ENCODE peak calls at places on chromosomes 7 and 10, in seven cellular contexts. One of them, this sample, is unnamed.

GRCh38 chr7:77217474-77218185 is 18.0 kb upstream of the FGL2 start:
- DNase-seq in thoracic aorta: no peak
- DNase-seq in NAMALWA: no peak
- DNase-seq in aorta: no peak
- DNase-seq in Panc1: no peak
- DNase-seq in EL: no peak
- DNase-seq in activated CD8-positive, alpha-beta memory T cell treated with anti-CD3 and anti-CD28 coated beads, Interleukin-2, amount 10 ng/mL, durations not matched to agents 7 days and 5 days: no peak
- DNase-seq in this sample: no peak

GRCh38 chr7:156473476-156474240 is 166.9 kb upstream of the RNF32 start:
- DNase-seq in EL: no peak
- DNase-seq in NAMALWA: peak; percentile 55
- DNase-seq in activated CD8-positive, alpha-beta memory T cell treated with anti-CD3 and anti-CD28 coated beads, Interleukin-2, amount 10 ng/mL, durations not matched to agents 7 days and 5 days: no peak
- DNase-seq in Panc1: peak; percentile 46
- DNase-seq in thoracic aorta: no peak
- DNase-seq in aorta: no peak
- DNase-seq in this sample: no peak

GRCh38 chr7:64320547-64321495 is 7.1 kb downstream of the ZNF736 start:
- DNase-seq in aorta: no peak
- DNase-seq in NAMALWA: peak; percentile 83
- DNase-seq in thoracic aorta: no peak
- DNase-seq in EL: no peak
- DNase-seq in Panc1: no peak
- DNase-seq in activated CD8-positive, alpha-beta memory T cell treated with anti-CD3 and anti-CD28 coated beads, Interleukin-2, amount 10 ng/mL, durations not matched to agents 7 days and 5 days: no peak
- DNase-seq in this sample: no peak

GRCh38 chr7:30894866-30895408 is 16.7 kb upstream of the AQP1 start:
- DNase-seq in thoracic aorta: no peak
- DNase-seq in activated CD8-positive, alpha-beta memory T cell treated with anti-CD3 and anti-CD28 coated beads, Interleukin-2, amount 10 ng/mL, durations not matched to agents 7 days and 5 days: no peak
- DNase-seq in aorta: no peak
- DNase-seq in Panc1: no peak
- DNase-seq in NAMALWA: no peak
- DNase-seq in EL: no peak
- DNase-seq in this sample: no peak

GRCh38 chr7:93883917-93884345 is 6.6 kb downstream of the TFPI2 start:
- DNase-seq in EL: no peak
- DNase-seq in NAMALWA: no peak
- DNase-seq in aorta: no peak
- DNase-seq in activated CD8-positive, alpha-beta memory T cell treated with anti-CD3 and anti-CD28 coated beads, Interleukin-2, amount 10 ng/mL, durations not matched to agents 7 days and 5 days: no peak
- DNase-seq in Panc1: no peak
- DNase-seq in thoracic aorta: no peak
- DNase-seq in this sample: no peak

GRCh38 chr7:22179442-22179879 is 177.5 kb downstream of the RAPGEF5 start:
- DNase-seq in NAMALWA: no peak
- DNase-seq in Panc1: no peak
- DNase-seq in EL: no peak
- DNase-seq in thoracic aorta: no peak
- DNase-seq in aorta: no peak
- DNase-seq in activated CD8-positive, alpha-beta memory T cell treated with anti-CD3 and anti-CD28 coated beads, Interleukin-2, amount 10 ng/mL, durations not matched to agents 7 days and 5 days: no peak
- DNase-seq in this sample: no peak

GRCh38 chr7:43785425-43785824 is 26.9 kb downstream of the BLVRA start:
- DNase-seq in aorta: no peak
- DNase-seq in EL: peak; percentile 85
- DNase-seq in activated CD8-positive, alpha-beta memory T cell treated with anti-CD3 and anti-CD28 coated beads, Interleukin-2, amount 10 ng/mL, durations not matched to agents 7 days and 5 days: no peak
- DNase-seq in thoracic aorta: no peak
- DNase-seq in Panc1: no peak
- DNase-seq in NAMALWA: no peak
- DNase-seq in this sample: no peak

GRCh38 chr7:1281068-1281467 is 48.4 kb downstream of the UNCX start:
- DNase-seq in activated CD8-positive, alpha-beta memory T cell treated with anti-CD3 and anti-CD28 coated beads, Interleukin-2, amount 10 ng/mL, durations not matched to agents 7 days and 5 days: no peak
- DNase-seq in aorta: peak; percentile 33
- DNase-seq in thoracic aorta: no peak
- DNase-seq in NAMALWA: no peak
- DNase-seq in Panc1: no peak
- DNase-seq in EL: no peak
- DNase-seq in this sample: no peak

GRCh38 chr10:122894261-122894944 is 15.0 kb upstream of the FAM24B start:
- DNase-seq in thoracic aorta: no peak
- DNase-seq in activated CD8-positive, alpha-beta memory T cell treated with anti-CD3 and anti-CD28 coated beads, Interleukin-2, amount 10 ng/mL, durations not matched to agents 7 days and 5 days: no peak
- DNase-seq in Panc1: no peak
- DNase-seq in EL: no peak
- DNase-seq in aorta: no peak
- DNase-seq in NAMALWA: no peak
- DNase-seq in this sample: no peak

GRCh38 chr10:122421747-122422146 is 32.7 kb upstream of the ARMS2 start:
- DNase-seq in NAMALWA: no peak
- DNase-seq in activated CD8-positive, alpha-beta memory T cell treated with anti-CD3 and anti-CD28 coated beads, Interleukin-2, amount 10 ng/mL, durations not matched to agents 7 days and 5 days: no peak
- DNase-seq in thoracic aorta: no peak
- DNase-seq in Panc1: no peak
- DNase-seq in EL: no peak
- DNase-seq in aorta: no peak
- DNase-seq in this sample: no peak

GRCh38 chr7:156002362-156003001 is 190.2 kb upstream of the SHH start:
- DNase-seq in EL: no peak
- DNase-seq in thoracic aorta: no peak
- DNase-seq in activated CD8-positive, alpha-beta memory T cell treated with anti-CD3 and anti-CD28 coated beads, Interleukin-2, amount 10 ng/mL, durations not matched to agents 7 days and 5 days: peak; percentile 11
- DNase-seq in aorta: peak; percentile 51
- DNase-seq in Panc1: no peak
- DNase-seq in NAMALWA: no peak
- DNase-seq in this sample: no peak

GRCh38 chr7:137245890-137246289 is 97.6 kb downstream of the PTN start:
- DNase-seq in thoracic aorta: no peak
- DNase-seq in NAMALWA: no peak
- DNase-seq in activated CD8-positive, alpha-beta memory T cell treated with anti-CD3 and anti-CD28 coated beads, Interleukin-2, amount 10 ng/mL, durations not matched to agents 7 days and 5 days: no peak
- DNase-seq in aorta: no peak
- DNase-seq in Panc1: no peak
- DNase-seq in EL: peak; percentile 30
- DNase-seq in this sample: no peak

GRCh38 chr10:47048533-47048905 is 137.3 kb downstream of the PTPN20 start:
- DNase-seq in Panc1: no peak
- DNase-seq in thoracic aorta: no peak
- DNase-seq in NAMALWA: no peak
- DNase-seq in EL: no peak
- DNase-seq in aorta: peak; percentile 83
- DNase-seq in activated CD8-positive, alpha-beta memory T cell treated with anti-CD3 and anti-CD28 coated beads, Interleukin-2, amount 10 ng/mL, durations not matched to agents 7 days and 5 days: no peak
- DNase-seq in this sample: no peak

GRCh38 chr10:20970044-20970443 is 72.9 kb upstream of the NEBL start:
- DNase-seq in Panc1: peak; percentile 10
- DNase-seq in aorta: no peak
- DNase-seq in EL: no peak
- DNase-seq in NAMALWA: peak; percentile 24
- DNase-seq in thoracic aorta: no peak
- DNase-seq in activated CD8-positive, alpha-beta memory T cell treated with anti-CD3 and anti-CD28 coated beads, Interleukin-2, amount 10 ng/mL, durations not matched to agents 7 days and 5 days: no peak
- DNase-seq in this sample: no peak

GRCh38 chr7:151238190-151238810 is 6.0 kb downstream of the CHPF2 start:
- DNase-seq in activated CD8-positive, alpha-beta memory T cell treated with anti-CD3 and anti-CD28 coated beads, Interleukin-2, amount 10 ng/mL, durations not matched to agents 7 days and 5 days: no peak
- DNase-seq in EL: no peak
- DNase-seq in Panc1: no peak
- DNase-seq in thoracic aorta: no peak
- DNase-seq in NAMALWA: no peak
- DNase-seq in aorta: no peak
- DNase-seq in this sample: no peak

GRCh38 chr7:151429555-151430331 is 10.2 kb downstream of the CRYGN start:
- DNase-seq in NAMALWA: peak; percentile 84
- DNase-seq in EL: no peak
- DNase-seq in thoracic aorta: no peak
- DNase-seq in activated CD8-positive, alpha-beta memory T cell treated with anti-CD3 and anti-CD28 coated beads, Interleukin-2, amount 10 ng/mL, durations not matched to agents 7 days and 5 days: peak; percentile 80
- DNase-seq in Panc1: no peak
- DNase-seq in aorta: peak; percentile 76
- DNase-seq in this sample: no peak

GRCh38 chr7:464712-465461 is 54.8 kb downstream of the PDGFA start:
- DNase-seq in Panc1: no peak
- DNase-seq in thoracic aorta: no peak
- DNase-seq in aorta: peak; percentile 78
- DNase-seq in NAMALWA: no peak
- DNase-seq in EL: peak; percentile 52
- DNase-seq in activated CD8-positive, alpha-beta memory T cell treated with anti-CD3 and anti-CD28 coated beads, Interleukin-2, amount 10 ng/mL, durations not matched to agents 7 days and 5 days: no peak
- DNase-seq in this sample: no peak

GRCh38 chr10:34080485-34081346 is 734.4 kb downstream of the PARD3 start:
- DNase-seq in NAMALWA: no peak
- DNase-seq in activated CD8-positive, alpha-beta memory T cell treated with anti-CD3 and anti-CD28 coated beads, Interleukin-2, amount 10 ng/mL, durations not matched to agents 7 days and 5 days: no peak
- DNase-seq in thoracic aorta: no peak
- DNase-seq in aorta: no peak
- DNase-seq in EL: no peak
- DNase-seq in Panc1: no peak
- DNase-seq in this sample: no peak

GRCh38 chr7:33743594-33743993 is 161.7 kb upstream of the BMPER start:
- DNase-seq in thoracic aorta: no peak
- DNase-seq in aorta: no peak
- DNase-seq in activated CD8-positive, alpha-beta memory T cell treated with anti-CD3 and anti-CD28 coated beads, Interleukin-2, amount 10 ng/mL, durations not matched to agents 7 days and 5 days: no peak
- DNase-seq in NAMALWA: no peak
- DNase-seq in Panc1: no peak
- DNase-seq in EL: peak; percentile 58
- DNase-seq in this sample: no peak

GRCh38 chr10:114163062-114163861 is 10.7 kb downstream of the CCDC186 start:
- DNase-seq in activated CD8-positive, alpha-beta memory T cell treated with anti-CD3 and anti-CD28 coated beads, Interleukin-2, amount 10 ng/mL, durations not matched to agents 7 days and 5 days: no peak
- DNase-seq in thoracic aorta: no peak
- DNase-seq in Panc1: no peak
- DNase-seq in NAMALWA: no peak
- DNase-seq in aorta: no peak
- DNase-seq in EL: no peak
- DNase-seq in this sample: no peak

GRCh38 chr7:99752354-99752753 is 17.4 kb upstream of the CYP3A7 start:
- DNase-seq in NAMALWA: no peak
- DNase-seq in aorta: no peak
- DNase-seq in EL: no peak
- DNase-seq in thoracic aorta: no peak
- DNase-seq in activated CD8-positive, alpha-beta memory T cell treated with anti-CD3 and anti-CD28 coated beads, Interleukin-2, amount 10 ng/mL, durations not matched to agents 7 days and 5 days: no peak
- DNase-seq in Panc1: no peak
- DNase-seq in this sample: no peak

GRCh38 chr10:70843776-70844489 is 28.2 kb downstream of the SGPL1 start:
- DNase-seq in Panc1: no peak
- DNase-seq in activated CD8-positive, alpha-beta memory T cell treated with anti-CD3 and anti-CD28 coated beads, Interleukin-2, amount 10 ng/mL, durations not matched to agents 7 days and 5 days: no peak
- DNase-seq in thoracic aorta: no peak
- DNase-seq in aorta: no peak
- DNase-seq in NAMALWA: no peak
- DNase-seq in EL: no peak
- DNase-seq in this sample: no peak

GRCh38 chr7:132584796-132585494 is 8.7 kb upstream of the PLXNA4 start:
- DNase-seq in aorta: no peak
- DNase-seq in activated CD8-positive, alpha-beta memory T cell treated with anti-CD3 and anti-CD28 coated beads, Interleukin-2, amount 10 ng/mL, durations not matched to agents 7 days and 5 days: no peak
- DNase-seq in EL: no peak
- DNase-seq in thoracic aorta: no peak
- DNase-seq in Panc1: no peak
- DNase-seq in NAMALWA: no peak
- DNase-seq in this sample: no peak